ENCODE peak calls at places on chromosomes 4 and X, in four cellular contexts. One of them, this sample, is unnamed.

GRCh38 chr4:726235-726787 is 20.7 kb downstream of the PCGF3 start:
- DNase-seq in left colon: no peak
- DNase-seq in activated CD4-positive, alpha-beta T cell treated with anti-CD3 and anti-CD28 coated beads, Interleukin-2, amount 10 ng/mL, durations not matched to agents 7 days and 5 days: no peak
- DNase-seq in Kasumi-1: no peak
- DNase-seq in this sample: no peak

GRCh38 chr4:70508801-70509200 is 9.6 kb upstream of the AMTN start:
- DNase-seq in left colon: no peak
- DNase-seq in activated CD4-positive, alpha-beta T cell treated with anti-CD3 and anti-CD28 coated beads, Interleukin-2, amount 10 ng/mL, durations not matched to agents 7 days and 5 days: no peak
- DNase-seq in Kasumi-1: no peak
- DNase-seq in this sample: no peak

GRCh38 chrX:40746536-40746935 is 11.2 kb upstream of the MED14 start:
- DNase-seq in left colon: no peak
- DNase-seq in activated CD4-positive, alpha-beta T cell treated with anti-CD3 and anti-CD28 coated beads, Interleukin-2, amount 10 ng/mL, durations not matched to agents 7 days and 5 days: no peak
- DNase-seq in Kasumi-1: no peak
- DNase-seq in this sample: no peak

GRCh38 chrX:48824066-48824465 is 2.2 kb upstream of the ERAS start:
- DNase-seq in left colon: no peak
- DNase-seq in activated CD4-positive, alpha-beta T cell treated with anti-CD3 and anti-CD28 coated beads, Interleukin-2, amount 10 ng/mL, durations not matched to agents 7 days and 5 days: no peak
- DNase-seq in Kasumi-1: no peak
- DNase-seq in this sample: no peak

GRCh38 chrX:154988719-154989118 is 33.8 kb downstream of the F8 start:
- DNase-seq in left colon: no peak
- DNase-seq in activated CD4-positive, alpha-beta T cell treated with anti-CD3 and anti-CD28 coated beads, Interleukin-2, amount 10 ng/mL, durations not matched to agents 7 days and 5 days: no peak
- DNase-seq in Kasumi-1: no peak
- DNase-seq in this sample: no peak

GRCh38 chrX:10579018-10579752 is 41.2 kb downstream of the MID1 start:
- DNase-seq in left colon: no peak
- DNase-seq in activated CD4-positive, alpha-beta T cell treated with anti-CD3 and anti-CD28 coated beads, Interleukin-2, amount 10 ng/mL, durations not matched to agents 7 days and 5 days: no peak
- DNase-seq in Kasumi-1: no peak
- DNase-seq in this sample: no peak

GRCh38 chrX:41022579-41022978 is 62.7 kb upstream of the USP9X start:
- DNase-seq in left colon: no peak
- DNase-seq in activated CD4-positive, alpha-beta T cell treated with anti-CD3 and anti-CD28 coated beads, Interleukin-2, amount 10 ng/mL, durations not matched to agents 7 days and 5 days: no peak
- DNase-seq in Kasumi-1: no peak
- DNase-seq in this sample: no peak

GRCh38 chrX:69919749-69920148 is 130.0 kb downstream of the AWAT2 start:
- DNase-seq in left colon: no peak
- DNase-seq in activated CD4-positive, alpha-beta T cell treated with anti-CD3 and anti-CD28 coated beads, Interleukin-2, amount 10 ng/mL, durations not matched to agents 7 days and 5 days: no peak
- DNase-seq in Kasumi-1: no peak
- DNase-seq in this sample: peak; percentile 0

GRCh38 chr4:4856071-4857000 is 3.1 kb upstream of the MSX1 start:
- DNase-seq in left colon: peak; percentile 18
- DNase-seq in activated CD4-positive, alpha-beta T cell treated with anti-CD3 and anti-CD28 coated beads, Interleukin-2, amount 10 ng/mL, durations not matched to agents 7 days and 5 days: no peak
- DNase-seq in Kasumi-1: peak; percentile 63
- DNase-seq in this sample: no peak

This sample was measured in Caco-2.